ENCODE peak calls at places on chromosomes 4 and X, in eight cellular contexts. One of them, this sample, is unnamed.

GRCh38 chrX:103644125-103644524 is 15.3 kb downstream of the TCEAL1 start:
- DNase-seq in keratinocyte: no peak
- DNase-seq in upper lobe of right lung: no peak
- DNase-seq in ovary: no peak
- DNase-seq in left ventricle myocardium inferior: no peak
- DNase-seq in astrocyte: no peak
- DNase-seq in WERI-Rb-1: no peak
- DNase-seq in neural progenitor cell: no peak
- DNase-seq in this sample: no peak

GRCh38 chr4:167234388-167234881 is at the start of gene SPOCK3:
- DNase-seq in keratinocyte: no peak
- DNase-seq in upper lobe of right lung: peak; percentile 70
- DNase-seq in ovary: peak; percentile 26
- DNase-seq in left ventricle myocardium inferior: peak; percentile 23
- DNase-seq in astrocyte: peak; percentile 42
- DNase-seq in WERI-Rb-1: peak; percentile 78
- DNase-seq in neural progenitor cell: peak; percentile 75
- DNase-seq in this sample: peak; percentile 48

GRCh38 chr4:186020793-186021407 is 48.1 kb upstream of the TLR3 start:
- DNase-seq in keratinocyte: no peak
- DNase-seq in upper lobe of right lung: no peak
- DNase-seq in ovary: no peak
- DNase-seq in left ventricle myocardium inferior: no peak
- DNase-seq in astrocyte: no peak
- DNase-seq in WERI-Rb-1: no peak
- DNase-seq in neural progenitor cell: no peak
- DNase-seq in this sample: no peak

GRCh38 chr4:8051644-8052043 is 107.0 kb downstream of the ABLIM2 start:
- DNase-seq in keratinocyte: no peak
- DNase-seq in upper lobe of right lung: no peak
- DNase-seq in ovary: no peak
- DNase-seq in left ventricle myocardium inferior: no peak
- DNase-seq in astrocyte: no peak
- DNase-seq in WERI-Rb-1: no peak
- DNase-seq in neural progenitor cell: no peak
- DNase-seq in this sample: no peak

GRCh38 chr4:33467291-33467690 is 2747.1 kb downstream of the PCDH7 start:
- DNase-seq in keratinocyte: no peak
- DNase-seq in upper lobe of right lung: no peak
- DNase-seq in ovary: no peak
- DNase-seq in left ventricle myocardium inferior: no peak
- DNase-seq in astrocyte: no peak
- DNase-seq in WERI-Rb-1: no peak
- DNase-seq in neural progenitor cell: no peak
- DNase-seq in this sample: no peak

GRCh38 chrX:107715331-107716044 is 60.1 kb downstream of the TSC22D3 start:
- DNase-seq in keratinocyte: no peak
- DNase-seq in upper lobe of right lung: no peak
- DNase-seq in ovary: no peak
- DNase-seq in left ventricle myocardium inferior: no peak
- DNase-seq in astrocyte: no peak
- DNase-seq in WERI-Rb-1: no peak
- DNase-seq in neural progenitor cell: no peak
- DNase-seq in this sample: no peak

GRCh38 chr4:48027653-48028052 is 11.1 kb downstream of the NIPAL1 start:
- DNase-seq in keratinocyte: no peak
- DNase-seq in upper lobe of right lung: no peak
- DNase-seq in ovary: no peak
- DNase-seq in left ventricle myocardium inferior: no peak
- DNase-seq in astrocyte: no peak
- DNase-seq in WERI-Rb-1: no peak
- DNase-seq in neural progenitor cell: no peak
- DNase-seq in this sample: no peak

GRCh38 chrX:153361781-153362397 is 27.9 kb downstream of the ZNF275 start:
- DNase-seq in keratinocyte: no peak
- DNase-seq in upper lobe of right lung: no peak
- DNase-seq in ovary: peak; percentile 4
- DNase-seq in left ventricle myocardium inferior: no peak
- DNase-seq in astrocyte: peak; percentile 22
- DNase-seq in WERI-Rb-1: no peak
- DNase-seq in neural progenitor cell: no peak
- DNase-seq in this sample: no peak

GRCh38 chrX:2652106-2652505 is 39.0 kb upstream of the CD99 start:
- DNase-seq in keratinocyte: no peak
- DNase-seq in upper lobe of right lung: no peak
- DNase-seq in ovary: no peak
- DNase-seq in left ventricle myocardium inferior: no peak
- DNase-seq in astrocyte: no peak
- DNase-seq in WERI-Rb-1: no peak
- DNase-seq in neural progenitor cell: peak; percentile 16
- DNase-seq in this sample: no peak

GRCh38 chr4:6447561-6448290 is 24.7 kb downstream of the PPP2R2C start:
- DNase-seq in keratinocyte: no peak
- DNase-seq in upper lobe of right lung: peak; percentile 48
- DNase-seq in ovary: no peak
- DNase-seq in left ventricle myocardium inferior: no peak
- DNase-seq in astrocyte: no peak
- DNase-seq in WERI-Rb-1: no peak
- DNase-seq in neural progenitor cell: no peak
- DNase-seq in this sample: no peak

GRCh38 chr4:72715299-72715698 is 146.3 kb upstream of the ADAMTS3 start:
- DNase-seq in keratinocyte: no peak
- DNase-seq in upper lobe of right lung: no peak
- DNase-seq in ovary: no peak
- DNase-seq in left ventricle myocardium inferior: no peak
- DNase-seq in astrocyte: no peak
- DNase-seq in WERI-Rb-1: no peak
- DNase-seq in neural progenitor cell: no peak
- DNase-seq in this sample: no peak

GRCh38 chr4:106369456-106370060 is 980 bp upstream of the GIMD1 start:
- DNase-seq in keratinocyte: peak; percentile 52
- DNase-seq in upper lobe of right lung: no peak
- DNase-seq in ovary: peak; percentile 33
- DNase-seq in left ventricle myocardium inferior: no peak
- DNase-seq in astrocyte: peak; percentile 62
- DNase-seq in WERI-Rb-1: peak; percentile 60
- DNase-seq in neural progenitor cell: peak; percentile 67
- DNase-seq in this sample: no peak

GRCh38 chr4:113049421-113050355 is at the start of gene ANK2:
- DNase-seq in keratinocyte: no peak
- DNase-seq in upper lobe of right lung: no peak
- DNase-seq in ovary: peak; percentile 35
- DNase-seq in left ventricle myocardium inferior: no peak
- DNase-seq in astrocyte: peak; percentile 47
- DNase-seq in WERI-Rb-1: no peak
- DNase-seq in neural progenitor cell: peak; percentile 96
- DNase-seq in this sample: no peak

GRCh38 chrX:118520858-118521206 is 25.2 kb downstream of the DOCK11 start:
- DNase-seq in keratinocyte: no peak
- DNase-seq in upper lobe of right lung: no peak
- DNase-seq in ovary: no peak
- DNase-seq in left ventricle myocardium inferior: no peak
- DNase-seq in astrocyte: no peak
- DNase-seq in WERI-Rb-1: no peak
- DNase-seq in neural progenitor cell: no peak
- DNase-seq in this sample: no peak

GRCh38 chrX:53441531-53442321 is 7.6 kb upstream of the HSD17B10 start:
- DNase-seq in keratinocyte: peak; percentile 64
- DNase-seq in upper lobe of right lung: peak; percentile 91
- DNase-seq in ovary: peak; percentile 71
- DNase-seq in left ventricle myocardium inferior: peak; percentile 83
- DNase-seq in astrocyte: peak; percentile 33
- DNase-seq in WERI-Rb-1: no peak
- DNase-seq in neural progenitor cell: peak; percentile 92
- DNase-seq in this sample: peak; percentile 84

GRCh38 chr4:53937918-53938317 is 126.5 kb downstream of the CHIC2 start:
- DNase-seq in keratinocyte: no peak
- DNase-seq in upper lobe of right lung: no peak
- DNase-seq in ovary: no peak
- DNase-seq in left ventricle myocardium inferior: no peak
- DNase-seq in astrocyte: peak; percentile 95
- DNase-seq in WERI-Rb-1: no peak
- DNase-seq in neural progenitor cell: no peak
- DNase-seq in this sample: no peak

GRCh38 chr4:168857009-168857408 is 153.0 kb downstream of the CBR4 start:
- DNase-seq in keratinocyte: no peak
- DNase-seq in upper lobe of right lung: no peak
- DNase-seq in ovary: no peak
- DNase-seq in left ventricle myocardium inferior: no peak
- DNase-seq in astrocyte: peak; percentile 66
- DNase-seq in WERI-Rb-1: no peak
- DNase-seq in neural progenitor cell: no peak
- DNase-seq in this sample: no peak

GRCh38 chr4:6277139-6277802 is 7.6 kb downstream of the WFS1 start:
- DNase-seq in keratinocyte: no peak
- DNase-seq in upper lobe of right lung: no peak
- DNase-seq in ovary: peak; percentile 64
- DNase-seq in left ventricle myocardium inferior: peak; percentile 61
- DNase-seq in astrocyte: no peak
- DNase-seq in WERI-Rb-1: no peak
- DNase-seq in neural progenitor cell: no peak
- DNase-seq in this sample: no peak

DNA sequence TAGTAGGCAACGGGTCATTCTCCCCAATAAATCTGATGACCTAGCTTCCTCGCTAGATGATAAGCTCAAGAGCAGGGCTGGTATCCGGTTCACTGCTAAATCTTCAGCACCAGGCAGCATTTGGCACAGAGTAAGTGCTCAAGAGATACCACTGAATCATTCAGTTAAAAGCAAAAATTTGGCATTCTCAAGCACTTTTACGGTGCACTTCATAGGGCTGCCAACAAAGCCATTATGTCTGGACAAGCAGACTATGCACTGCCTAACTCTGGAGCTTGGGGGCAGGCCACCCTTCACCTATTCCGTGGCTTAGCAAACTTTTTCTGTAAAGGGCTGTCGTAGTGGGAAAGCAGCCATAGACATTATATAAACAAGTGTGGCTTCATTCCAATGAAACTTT is 23.8 kb upstream of the CXorf38 start:
- DNase-seq in keratinocyte: no peak
- DNase-seq in upper lobe of right lung: no peak
- DNase-seq in ovary: no peak
- DNase-seq in left ventricle myocardium inferior: no peak
- DNase-seq in astrocyte: peak; percentile 10
- DNase-seq in WERI-Rb-1: no peak
- DNase-seq in neural progenitor cell: no peak
- DNase-seq in this sample: no peak
- H3K36me3 ChIP-seq in keratinocyte: peaks cover 14% of the 10 kb centered on the region
- H3K36me3 ChIP-seq in upper lobe of right lung: peaks cover 50% of the 10 kb centered on the region
- H3K36me3 ChIP-seq in ovary: no peaks in the 10 kb centered on the region
- H3K36me3 ChIP-seq in left ventricle myocardium inferior: peaks cover 37% of the 10 kb centered on the region
- H3K36me3 ChIP-seq in astrocyte: peaks cover 22% of the 10 kb centered on the region
- H3K36me3 ChIP-seq in WERI-Rb-1: peaks cover 71% of the 10 kb centered on the region
- H3K36me3 ChIP-seq in neural progenitor cell: no peaks in the 10 kb centered on the region
- H3K36me3 ChIP-seq in this sample: peaks cover 80% of the 10 kb centered on the region

DNA sequence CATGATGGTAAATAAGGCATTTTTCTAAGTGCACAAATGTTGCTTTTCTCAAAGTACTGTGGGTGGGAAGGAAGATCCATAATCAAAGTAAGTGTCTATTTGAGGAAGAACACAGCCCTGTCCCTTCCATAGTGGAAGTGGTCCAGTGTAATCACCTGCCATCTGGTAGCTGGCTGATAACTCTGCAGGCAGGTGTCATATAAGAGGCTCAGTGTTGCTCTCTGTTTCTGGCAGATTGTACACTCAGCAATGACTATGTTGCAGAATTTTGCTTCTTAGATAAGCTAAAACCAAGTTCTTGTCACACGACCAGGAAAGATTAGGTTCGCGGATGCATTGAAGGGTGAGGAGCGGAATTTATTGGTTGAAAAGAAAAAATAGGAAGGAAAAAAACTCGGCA is 20.9 kb downstream of the SAGE1 start:
- DNase-seq in keratinocyte: no peak
- DNase-seq in upper lobe of right lung: no peak
- DNase-seq in ovary: no peak
- DNase-seq in left ventricle myocardium inferior: no peak
- DNase-seq in astrocyte: no peak
- DNase-seq in WERI-Rb-1: no peak
- DNase-seq in neural progenitor cell: no peak
- DNase-seq in this sample: no peak
- H3K9me3 ChIP-seq in keratinocyte: no peaks in the 10 kb centered on the region
- H3K9me3 ChIP-seq in upper lobe of right lung: no peaks in the 10 kb centered on the region
- H3K9me3 ChIP-seq in ovary: no peaks in the 10 kb centered on the region
- H3K9me3 ChIP-seq in left ventricle myocardium inferior: no peaks in the 10 kb centered on the region
- H3K9me3 ChIP-seq in astrocyte: no peaks in the 10 kb centered on the region
- H3K9me3 ChIP-seq in WERI-Rb-1: no peaks in the 10 kb centered on the region
- H3K9me3 ChIP-seq in neural progenitor cell: no peaks in the 10 kb centered on the region
- H3K9me3 ChIP-seq in this sample: no peaks in the 10 kb centered on the region

DNA sequence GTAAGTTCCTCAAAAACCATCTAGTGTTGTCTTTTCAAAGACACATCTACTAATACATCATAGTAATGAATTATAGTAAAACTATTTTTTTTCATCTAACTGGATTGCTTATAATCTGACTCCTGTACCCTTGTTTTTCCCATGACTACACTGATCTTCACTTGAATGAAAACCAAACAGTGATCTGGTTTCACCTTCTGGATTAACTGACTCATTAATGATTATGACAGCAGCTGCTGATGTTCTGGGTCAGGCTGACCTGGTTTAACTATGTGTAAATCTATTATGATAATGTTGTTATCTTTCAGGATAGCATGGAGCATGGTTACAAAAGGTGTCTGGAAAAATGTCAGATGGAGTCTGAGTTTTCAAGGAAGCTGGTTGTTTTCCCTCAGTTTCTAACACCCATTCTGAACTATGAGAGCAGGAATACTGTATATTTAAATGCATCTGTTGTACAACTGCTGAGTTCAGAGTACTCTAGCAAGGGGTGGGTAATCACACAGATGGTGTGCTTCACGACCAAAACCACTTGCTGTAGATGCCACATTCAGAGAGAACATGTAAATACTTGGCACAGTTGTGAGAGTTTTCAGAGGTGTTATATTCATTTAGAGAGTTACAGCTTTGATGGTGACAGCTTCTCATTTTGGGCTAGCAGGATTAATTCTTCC is 249.9 kb upstream of the TET2 start:
- DNase-seq in keratinocyte: no peak
- DNase-seq in upper lobe of right lung: no peak
- DNase-seq in ovary: no peak
- DNase-seq in left ventricle myocardium inferior: no peak
- DNase-seq in astrocyte: peak; percentile 26
- DNase-seq in WERI-Rb-1: no peak
- DNase-seq in neural progenitor cell: no peak
- DNase-seq in this sample: no peak
- TF ChIP-seq CTCF in keratinocyte: no peak
- TF ChIP-seq CTCF in upper lobe of right lung: no peak
- TF ChIP-seq CTCF in ovary: no peak
- TF ChIP-seq CTCF in left ventricle myocardium inferior: no peak
- TF ChIP-seq CTCF in astrocyte: no peak
- TF ChIP-seq CTCF in WERI-Rb-1: no peak
- TF ChIP-seq CTCF in neural progenitor cell: no peak
- TF ChIP-seq CTCF in this sample: no peak

DNA sequence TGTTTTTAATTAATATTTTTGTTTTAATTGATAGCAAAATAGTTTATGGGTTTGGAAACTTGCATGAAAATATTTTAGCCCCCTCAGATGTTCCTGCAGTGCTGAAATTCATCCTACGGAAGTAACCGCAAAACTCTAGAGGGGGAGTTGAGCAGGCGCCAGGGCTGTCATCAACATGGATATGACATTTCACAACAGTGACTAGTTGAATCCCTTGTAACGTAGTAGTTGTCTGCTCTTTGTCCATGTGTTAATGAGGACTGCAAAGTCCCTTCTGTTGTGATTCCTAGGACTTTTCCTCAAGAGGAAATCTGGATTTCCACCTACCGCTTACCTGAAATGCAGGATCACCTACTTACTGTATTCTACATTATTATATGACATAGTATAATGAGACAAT is 40.4 kb downstream of the MAP7D3 start:
- DNase-seq in keratinocyte: no peak
- DNase-seq in upper lobe of right lung: no peak
- DNase-seq in ovary: no peak
- DNase-seq in left ventricle myocardium inferior: peak; percentile 47
- DNase-seq in astrocyte: no peak
- DNase-seq in WERI-Rb-1: no peak
- DNase-seq in neural progenitor cell: no peak
- DNase-seq in this sample: peak; percentile 81
- H3K36me3 ChIP-seq in keratinocyte: peaks cover 3% of the 10 kb centered on the region
- H3K36me3 ChIP-seq in upper lobe of right lung: peaks cover 4% of the 10 kb centered on the region
- H3K36me3 ChIP-seq in ovary: no peaks in the 10 kb centered on the region
- H3K36me3 ChIP-seq in left ventricle myocardium inferior: peaks cover 40% of the 10 kb centered on the region
- H3K36me3 ChIP-seq in astrocyte: no peaks in the 10 kb centered on the region
- H3K36me3 ChIP-seq in WERI-Rb-1: no peaks in the 10 kb centered on the region
- H3K36me3 ChIP-seq in neural progenitor cell: no peaks in the 10 kb centered on the region
- H3K36me3 ChIP-seq in this sample: peaks cover 50% of the 10 kb centered on the region

This sample was measured in psoas muscle.